ENCODE peak calls at places on chromosomes 7 and 10, in four cellular contexts. Y is activated T-helper 9 cell treated with anti-CD3 and anti-CD28 coated beads, Interleukin-2, amount 50 U/mL, for 16 hours; D is amygdala; G is GDM1. Z is an unnamed sample.

GRCh38 chr7:91046322-91047088 is 217.7 kb upstream of the FZD1 start:
- DNase-seq in Y (no peak), G (no peak), D (no peak), Z (no peak)

GRCh38 chr7:10973061-10973941 is at the start of gene PHF14:
- DNase-seq in Y (peak), G (peak), D (peak), Z (peak)

GRCh38 chr7:73730485-73730884 is 8.1 kb downstream of the ABHD11 start:
- DNase-seq in D (no peak), G (no peak), Y (no peak), Z (no peak)

GRCh38 chr10:106537866-106538265 is 626.6 kb downstream of the SORCS1 start:
- DNase-seq in D (no peak), G (no peak), Y (no peak), Z (no peak)

GRCh38 chr7:44284216-44284615 is 41.2 kb downstream of the CAMK2B start:
- DNase-seq in Y (no peak), G (no peak), D (no peak), Z (no peak)

GRCh38 chr7:151774951-151775350 is 102.0 kb downstream of the PRKAG2 start:
- DNase-seq in G (no peak), D (no peak), Y (no peak), Z (no peak)

GRCh38 chr7:93117852-93118530 is at the start of gene SAMD9:
- DNase-seq in D (no peak), G (peak), Y (peak), Z (peak)

GRCh38 chr7:141409911-141410329 is 141.3 kb upstream of the AGK start:
- DNase-seq in D (no peak), G (no peak), Y (no peak), Z (no peak)

GRCh38 chr10:117165557-117166419 is 27.7 kb upstream of the VAX1 start:
- DNase-seq in D (no peak), G (no peak), Y (no peak), Z (no peak)

GRCh38 chr10:102769375-102770107 is 25.8 kb downstream of the WBP1L start:
- DNase-seq in D (no peak), G (no peak), Y (no peak), Z (no peak)

GRCh38 chr10:32253300-32253699 is 93.7 kb downstream of the EPC1 start:
- DNase-seq in Y (no peak), G (no peak), D (no peak), Z (no peak)

GRCh38 chr10:124648738-124649137 is 95.4 kb downstream of the FAM53B start:
- DNase-seq in D (no peak), Y (peak), G (peak), Z (peak)

GRCh38 chr10:77386833-77387232 is 250.8 kb downstream of the KCNMA1 start:
- DNase-seq in G (no peak), Y (no peak), D (no peak), Z (no peak)

GRCh38 chr10:71401056-71401455 is 4.3 kb downstream of the CDH23 start:
- DNase-seq in G (no peak), D (no peak), Y (no peak), Z (no peak)

GRCh38 chr7:4162845-4163564 is 519.1 kb upstream of the FOXK1 start:
- DNase-seq in Y (no peak), D (no peak), G (no peak), Z (no peak)

GRCh38 chr10:80609331-80609730 is 71.6 kb downstream of the SH2D4B start:
- DNase-seq in Y (no peak), G (no peak), D (no peak), Z (no peak)

GRCh38 chr10:34423607-34424325 is 391.3 kb downstream of the PARD3 start:
- DNase-seq in D (no peak), G (no peak), Y (no peak), Z (no peak)

GRCh38 chr7:5699951-5700384 is 81.5 kb downstream of the RNF216 start:
- DNase-seq in G (no peak), Y (peak), D (no peak), Z (no peak)

GRCh38 chr10:126283307-126283706 is 105.0 kb downstream of the ADAM12 start:
- DNase-seq in Y (no peak), D (no peak), G (no peak), Z (no peak)

GRCh38 chr10:125343118-125343752 is 182.9 kb upstream of the CTBP2 start:
- DNase-seq in G (no peak), D (no peak), Y (no peak), Z (no peak)

GRCh38 chr7:1432411-1433082 is 26.7 kb downstream of the MICALL2 start:
- DNase-seq in Y (peak), D (no peak), G (peak), Z (no peak)

GRCh38 chr7:137172105-137172590 is 171.4 kb downstream of the PTN start:
- DNase-seq in Y (no peak), D (no peak), G (no peak), Z (no peak)

GRCh38 chr10:75469018-75469616 is 37.7 kb downstream of the LRMDA start:
- DNase-seq in G (no peak), Y (no peak), D (no peak), Z (peak)

GRCh38 chr7:12701433-12701832 is 14.0 kb downstream of the ARL4A start:
- DNase-seq in D (no peak), G (no peak), Y (no peak), Z (no peak)

Z was measured in SIG-M5.